ENCODE peak calls at places on chromosomes 6 and 20, in five cellular contexts. S, M, L, D and I are unnamed samples.

GRCh38 chr6:75249837-75250236 is 6.2 kb upstream of the COX7A2 start:
- DNase-seq in L (no peak), S (no peak), D (no peak), M (no peak), I (no peak)

GRCh38 chr6:168157272-168158007 is 78.4 kb upstream of the FRMD1 start:
- DNase-seq in M (peak; percentile 59), D (peak; percentile 70), L (peak; percentile 78), S (no peak), I (no peak)

GRCh38 chr20:63090682-63091571 is 84.2 kb upstream of the BHLHE23 start:
- DNase-seq in D (peak; percentile 7), S (no peak), L (no peak), M (no peak), I (no peak)

GRCh38 chr6:125314019-125314581 is 12.3 kb upstream of the HDDC2 start:
- DNase-seq in L (peak; percentile 61), D (peak; percentile 55), S (peak; percentile 49), M (peak; percentile 80), I (peak; percentile 46)

GRCh38 chr6:64520050-64520449 is 884.4 kb downstream of the PHF3 start:
- DNase-seq in M (peak; percentile 95), D (no peak), L (peak; percentile 95), S (no peak), I (no peak)

GRCh38 chr20:400451-401275 is 7.4 kb upstream of the RBCK1 start:
- DNase-seq in L (no peak), D (no peak), S (no peak), M (no peak), I (no peak)

GRCh38 chr20:25549866-25550477 is 35.4 kb downstream of the NINL start:
- DNase-seq in L (peak; percentile 79), M (peak; percentile 81), D (no peak), S (no peak), I (no peak)

GRCh38 chr6:34661379-34661778 is 35.2 kb downstream of the ILRUN start:
- DNase-seq in M (no peak), L (no peak), S (no peak), D (no peak), I (no peak)

GRCh38 chr6:46129634-46130505 is at the start of gene ENPP4:
- DNase-seq in S (peak; percentile 87), D (peak; percentile 73), L (peak; percentile 23), M (peak; percentile 80), I (peak; percentile 80)

GRCh38 chr6:32843979-32844838 is at the start of gene PSMB8:
- DNase-seq in D (peak; percentile 96), S (peak; percentile 89), L (peak; percentile 90), M (peak; percentile 94), I (peak; percentile 64)

GRCh38 chr6:111898452-111898851 is 25.2 kb upstream of the FYN start:
- DNase-seq in M (no peak), S (no peak), D (no peak), L (no peak), I (no peak)

GRCh38 chr20:20463933-20464374 is 96.0 kb downstream of the INSM1 start:
- DNase-seq in M (peak; percentile 59), D (no peak), L (no peak), S (peak; percentile 19), I (peak; percentile 27)

GRCh38 chr20:63126876-63127699 is 88.8 kb downstream of the YTHDF1 start:
- DNase-seq in S (no peak), D (no peak), L (no peak), M (no peak), I (no peak)

GRCh38 chr6:20698675-20699074 is 164.4 kb downstream of the CDKAL1 start:
- DNase-seq in S (no peak), L (no peak), D (no peak), M (no peak), I (no peak)

GRCh38 chr6:155026366-155027045 is 31.4 kb downstream of the TIAM2 start:
- DNase-seq in L (peak; percentile 76), D (peak; percentile 52), S (no peak), M (peak; percentile 81), I (no peak)

GRCh38 chr6:11042750-11043551 is 1.2 kb downstream of the ELOVL2 start:
- DNase-seq in D (no peak), L (peak; percentile 44), M (peak; percentile 55), S (no peak), I (no peak)

GRCh38 chr6:73694711-73695411 is 1.1 kb upstream of the CD109 start:
- DNase-seq in L (peak; percentile 61), S (peak; percentile 39), M (peak; percentile 50), D (peak; percentile 28), I (no peak)

GRCh38 chr6:69719602-69720193 is 77.1 kb downstream of the LMBRD1 start:
- DNase-seq in D (no peak), S (no peak), M (peak; percentile 47), L (peak; percentile 37), I (no peak)

GRCh38 chr6:43009124-43009523 is 4.6 kb downstream of the MEA1 start:
- DNase-seq in M (peak; percentile 51), D (no peak), L (peak; percentile 27), S (no peak), I (no peak)

GRCh38 chr6:21914121-21914973 is 320.8 kb downstream of the SOX4 start:
- DNase-seq in M (peak; percentile 50), L (peak; percentile 37), D (peak; percentile 53), S (no peak), I (no peak)

GRCh38 chr20:58870293-58871014 is 17.9 kb downstream of the GNAS start:
- DNase-seq in M (peak; percentile 71), S (peak; percentile 36), L (peak; percentile 47), D (peak; percentile 76), I (no peak)

GRCh38 chr6:13924949-13925881 is at the start of gene RNF182:
- DNase-seq in M (no peak), S (no peak), D (no peak), L (no peak), I (no peak)

GRCh38 chr6:48281217-48281616 is 170.2 kb upstream of the PTCHD4 start:
- DNase-seq in D (no peak), L (no peak), M (no peak), S (no peak), I (no peak)

GRCh38 chr6:74439412-74439811 is 743.4 kb downstream of the CD109 start:
- DNase-seq in D (no peak), S (no peak), M (no peak), L (no peak), I (no peak)

GRCh38 chr6:146905313-146905712 is 298.9 kb upstream of the STXBP5 start:
- DNase-seq in S (no peak), D (no peak), L (peak; percentile 42), M (peak; percentile 62), I (peak; percentile 51)

GRCh38 chr6:79453558-79454042 is 83.6 kb downstream of the LCA5 start:
- DNase-seq in D (no peak), S (no peak), L (no peak), M (peak; percentile 65), I (no peak)

GRCh38 chr6:81561731-81562130 is 190.8 kb downstream of the TENT5A start:
- DNase-seq in M (peak; percentile 17), L (peak; percentile 18), D (no peak), S (no peak), I (no peak)
- H3K27ac ChIP-seq in M (no peak overlapping the region), L (no peak overlapping the region), D (peak overlapping the region; percentile 66), S (no peak overlapping the region), I (no peak overlapping the region)

GRCh38 chr20:15320941-15321340 is 983.5 kb upstream of the FLRT3 start:
- DNase-seq in S (no peak), L (no peak), M (no peak), D (no peak), I (no peak)

GRCh38 chr20:15318682-15319081 is 981.3 kb upstream of the FLRT3 start:
- DNase-seq in L (no peak), S (no peak), D (no peak), M (no peak), I (no peak)

GRCh38 chr20:15316556-15316955 is 979.1 kb upstream of the FLRT3 start:
- DNase-seq in M (no peak), D (no peak), S (no peak), L (no peak), I (no peak)

GRCh38 chr20:15319444-15319843 is 982.0 kb upstream of the FLRT3 start:
- DNase-seq in D (no peak), M (no peak), L (no peak), S (no peak), I (no peak)

GRCh38 chr20:15317546-15318242 is 980.3 kb upstream of the FLRT3 start:
- DNase-seq in S (no peak), M (no peak), L (no peak), D (no peak), I (no peak)
- H3K27ac ChIP-seq in S (no peak overlapping the region), M (no peak overlapping the region), L (no peak overlapping the region), D (no peak overlapping the region), I (no peak overlapping the region)

GRCh38 chr20:31808481-31808880 is 10.7 kb upstream of the MYLK2 start:
- DNase-seq in D (no peak), L (no peak), S (no peak), M (no peak), I (no peak)

GRCh38 chr20:31811796-31812728 is 7.1 kb upstream of the MYLK2 start:
- DNase-seq in M (peak; percentile 76), L (peak; percentile 96), S (no peak), D (no peak), I (no peak)

GRCh38 chr20:31806564-31807355 is 12.4 kb upstream of the MYLK2 start:
- DNase-seq in M (no peak), S (no peak), D (no peak), L (no peak), I (no peak)

GRCh38 chr20:31811198-31811597 is 8.0 kb upstream of the MYLK2 start:
- DNase-seq in D (no peak), S (no peak), L (no peak), M (no peak), I (no peak)

DNA sequence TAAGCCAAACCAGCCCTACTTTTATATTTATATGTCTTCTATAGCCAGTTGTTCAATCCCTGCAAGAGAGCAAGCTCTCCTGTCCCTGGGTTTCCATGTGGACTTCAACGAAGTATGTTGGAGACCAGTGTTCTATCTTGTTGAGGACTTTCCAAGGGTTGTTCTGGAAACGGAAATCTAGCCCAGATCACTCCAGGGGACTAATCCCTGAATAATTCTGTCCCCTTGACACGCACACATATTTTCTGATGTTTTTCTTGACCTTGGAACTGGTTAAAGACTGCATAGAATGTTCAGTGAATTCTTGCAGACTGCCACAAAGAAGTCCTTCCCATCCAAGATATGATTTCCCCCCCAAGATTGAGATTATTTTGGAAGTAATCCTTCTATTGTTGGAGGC is 9.5 kb upstream of the MYLK2 start:
- DNase-seq in S (no peak), D (no peak), M (no peak), L (no peak), I (no peak)
- H3K27ac ChIP-seq in S (no peak overlapping the region), D (no peak overlapping the region), M (peak overlapping the region; percentile 57), L (no peak overlapping the region), I (no peak overlapping the region)

GRCh38 chr6:137976430-137976829 is 109.4 kb downstream of the TNFAIP3 start:
- DNase-seq in D (no peak), S (no peak), L (no peak), M (no peak), I (no peak)

GRCh38 chr6:137977206-137977605 is 110.1 kb downstream of the TNFAIP3 start:
- DNase-seq in S (no peak), M (no peak), D (no peak), L (no peak), I (no peak)

GRCh38 chr6:137977814-137978213 is 110.8 kb downstream of the TNFAIP3 start:
- DNase-seq in D (no peak), L (no peak), M (no peak), S (no peak), I (no peak)

GRCh38 chr6:137980777-137981176 is 113.7 kb downstream of the TNFAIP3 start:
- DNase-seq in D (no peak), M (no peak), L (no peak), S (no peak), I (no peak)

GRCh38 chr6:137978252-137978896 is 111.3 kb downstream of the TNFAIP3 start:
- DNase-seq in L (no peak), S (no peak), D (no peak), M (peak; percentile 21), I (no peak)
- H3K27ac ChIP-seq in L (no peak overlapping the region), S (no peak overlapping the region), D (no peak overlapping the region), M (no peak overlapping the region), I (no peak overlapping the region)